ENCODE peak calls at places on chromosomes 2 and 18, in ten cellular contexts. One of them, this sample, is unnamed.

GRCh38 chr2:161063074-161063945 is 96.9 kb upstream of the TANK start:
- DNase-seq in astrocyte: peak; percentile 65
- DNase-seq in MM.1S: peak; percentile 71
- DNase-seq in neuronal stem cell: peak; percentile 71
- DNase-seq in colonic mucosa: peak; percentile 84
- DNase-seq in pancreas: peak; percentile 76
- DNase-seq in aorta: peak; percentile 76
- DNase-seq in lung: peak; percentile 80
- DNase-seq in psoas muscle: peak; percentile 68
- DNase-seq in lower lobe of right lung: peak; percentile 50
- DNase-seq in this sample: no peak

GRCh38 chr2:204437334-204437733 is 107.9 kb upstream of the PARD3B start:
- DNase-seq in astrocyte: no peak
- DNase-seq in MM.1S: no peak
- DNase-seq in neuronal stem cell: no peak
- DNase-seq in colonic mucosa: no peak
- DNase-seq in pancreas: no peak
- DNase-seq in aorta: no peak
- DNase-seq in lung: no peak
- DNase-seq in psoas muscle: no peak
- DNase-seq in lower lobe of right lung: no peak
- DNase-seq in this sample: no peak

GRCh38 chr2:48754874-48755273 is 650 bp downstream of the LHCGR start:
- DNase-seq in astrocyte: no peak
- DNase-seq in MM.1S: no peak
- DNase-seq in neuronal stem cell: no peak
- DNase-seq in colonic mucosa: no peak
- DNase-seq in pancreas: no peak
- DNase-seq in aorta: no peak
- DNase-seq in lung: no peak
- DNase-seq in psoas muscle: peak; percentile 10
- DNase-seq in lower lobe of right lung: no peak
- DNase-seq in this sample: no peak

GRCh38 chr2:218850796-218851195 is 8.8 kb upstream of the WNT6 start:
- DNase-seq in astrocyte: no peak
- DNase-seq in MM.1S: no peak
- DNase-seq in neuronal stem cell: no peak
- DNase-seq in colonic mucosa: no peak
- DNase-seq in pancreas: no peak
- DNase-seq in aorta: peak; percentile 21
- DNase-seq in lung: no peak
- DNase-seq in psoas muscle: no peak
- DNase-seq in lower lobe of right lung: no peak
- DNase-seq in this sample: no peak

GRCh38 chr2:160254363-160254762 is 54.3 kb upstream of the ITGB6 start:
- DNase-seq in astrocyte: no peak
- DNase-seq in MM.1S: no peak
- DNase-seq in neuronal stem cell: no peak
- DNase-seq in colonic mucosa: no peak
- DNase-seq in pancreas: no peak
- DNase-seq in aorta: no peak
- DNase-seq in lung: no peak
- DNase-seq in psoas muscle: no peak
- DNase-seq in lower lobe of right lung: no peak
- DNase-seq in this sample: no peak

GRCh38 chr2:170739048-170739447 is 23.9 kb downstream of the SP5 start:
- DNase-seq in astrocyte: peak; percentile 96
- DNase-seq in MM.1S: no peak
- DNase-seq in neuronal stem cell: no peak
- DNase-seq in colonic mucosa: no peak
- DNase-seq in pancreas: no peak
- DNase-seq in aorta: no peak
- DNase-seq in lung: no peak
- DNase-seq in psoas muscle: no peak
- DNase-seq in lower lobe of right lung: no peak
- DNase-seq in this sample: no peak

GRCh38 chr18:26473721-26474120 is 74.6 kb downstream of the KCTD1 start:
- DNase-seq in astrocyte: no peak
- DNase-seq in MM.1S: no peak
- DNase-seq in neuronal stem cell: no peak
- DNase-seq in colonic mucosa: no peak
- DNase-seq in pancreas: no peak
- DNase-seq in aorta: no peak
- DNase-seq in lung: no peak
- DNase-seq in psoas muscle: no peak
- DNase-seq in lower lobe of right lung: no peak
- DNase-seq in this sample: no peak

GRCh38 chr2:134413430-134413829 is 159.6 kb downstream of the MGAT5 start:
- DNase-seq in astrocyte: peak; percentile 47
- DNase-seq in MM.1S: no peak
- DNase-seq in neuronal stem cell: no peak
- DNase-seq in colonic mucosa: no peak
- DNase-seq in pancreas: no peak
- DNase-seq in aorta: no peak
- DNase-seq in lung: no peak
- DNase-seq in psoas muscle: no peak
- DNase-seq in lower lobe of right lung: no peak
- DNase-seq in this sample: no peak

GRCh38 chr2:189782221-189782671 is 1.9 kb downstream of the ORMDL1 start:
- DNase-seq in astrocyte: peak; percentile 14
- DNase-seq in MM.1S: no peak
- DNase-seq in neuronal stem cell: no peak
- DNase-seq in colonic mucosa: no peak
- DNase-seq in pancreas: no peak
- DNase-seq in aorta: no peak
- DNase-seq in lung: no peak
- DNase-seq in psoas muscle: no peak
- DNase-seq in lower lobe of right lung: no peak
- DNase-seq in this sample: no peak

GRCh38 chr2:20052872-20053281 is 1.4 kb upstream of the LAPTM4A start:
- DNase-seq in astrocyte: peak; percentile 80
- DNase-seq in MM.1S: no peak
- DNase-seq in neuronal stem cell: no peak
- DNase-seq in colonic mucosa: peak; percentile 85
- DNase-seq in pancreas: peak; percentile 53
- DNase-seq in aorta: peak; percentile 81
- DNase-seq in lung: peak; percentile 76
- DNase-seq in psoas muscle: peak; percentile 50
- DNase-seq in lower lobe of right lung: peak; percentile 86
- DNase-seq in this sample: peak; percentile 73

GRCh38 chr2:120419073-120419472 is 73.1 kb downstream of the INHBB start:
- DNase-seq in astrocyte: no peak
- DNase-seq in MM.1S: no peak
- DNase-seq in neuronal stem cell: no peak
- DNase-seq in colonic mucosa: no peak
- DNase-seq in pancreas: peak; percentile 60
- DNase-seq in aorta: peak; percentile 74
- DNase-seq in lung: no peak
- DNase-seq in psoas muscle: no peak
- DNase-seq in lower lobe of right lung: no peak
- DNase-seq in this sample: no peak

GRCh38 chr2:130845507-130846085 is 8.9 kb downstream of the ARHGEF4 start:
- DNase-seq in astrocyte: no peak
- DNase-seq in MM.1S: no peak
- DNase-seq in neuronal stem cell: no peak
- DNase-seq in colonic mucosa: no peak
- DNase-seq in pancreas: no peak
- DNase-seq in aorta: no peak
- DNase-seq in lung: no peak
- DNase-seq in psoas muscle: no peak
- DNase-seq in lower lobe of right lung: no peak
- DNase-seq in this sample: peak; percentile 22

GRCh38 chr2:8999047-8999446 is 4.4 kb downstream of the MBOAT2 start:
- DNase-seq in astrocyte: no peak
- DNase-seq in MM.1S: no peak
- DNase-seq in neuronal stem cell: no peak
- DNase-seq in colonic mucosa: no peak
- DNase-seq in pancreas: no peak
- DNase-seq in aorta: no peak
- DNase-seq in lung: no peak
- DNase-seq in psoas muscle: no peak
- DNase-seq in lower lobe of right lung: no peak
- DNase-seq in this sample: no peak

GRCh38 chr2:158297606-158298005 is 158.9 kb downstream of the CCDC148 start:
- DNase-seq in astrocyte: peak; percentile 12
- DNase-seq in MM.1S: no peak
- DNase-seq in neuronal stem cell: no peak
- DNase-seq in colonic mucosa: no peak
- DNase-seq in pancreas: no peak
- DNase-seq in aorta: no peak
- DNase-seq in lung: no peak
- DNase-seq in psoas muscle: no peak
- DNase-seq in lower lobe of right lung: no peak
- DNase-seq in this sample: no peak

GRCh38 chr2:239159476-239159911 is 241.3 kb downstream of the HDAC4 start:
- DNase-seq in astrocyte: no peak
- DNase-seq in MM.1S: no peak
- DNase-seq in neuronal stem cell: no peak
- DNase-seq in colonic mucosa: no peak
- DNase-seq in pancreas: no peak
- DNase-seq in aorta: peak; percentile 38
- DNase-seq in lung: no peak
- DNase-seq in psoas muscle: peak; percentile 11
- DNase-seq in lower lobe of right lung: no peak
- DNase-seq in this sample: peak; percentile 14

GRCh38 chr2:202261531-202261930 is 4.0 kb upstream of the NOP58 start:
- DNase-seq in astrocyte: peak; percentile 25
- DNase-seq in MM.1S: no peak
- DNase-seq in neuronal stem cell: no peak
- DNase-seq in colonic mucosa: no peak
- DNase-seq in pancreas: no peak
- DNase-seq in aorta: no peak
- DNase-seq in lung: no peak
- DNase-seq in psoas muscle: no peak
- DNase-seq in lower lobe of right lung: no peak
- DNase-seq in this sample: no peak

GRCh38 chr2:191012845-191013616 is 940 bp downstream of the STAT1 start:
- DNase-seq in astrocyte: peak; percentile 20
- DNase-seq in MM.1S: no peak
- DNase-seq in neuronal stem cell: no peak
- DNase-seq in colonic mucosa: no peak
- DNase-seq in pancreas: no peak
- DNase-seq in aorta: no peak
- DNase-seq in lung: no peak
- DNase-seq in psoas muscle: no peak
- DNase-seq in lower lobe of right lung: no peak
- DNase-seq in this sample: no peak

GRCh38 chr2:31693882-31694281 is 113.1 kb upstream of the SRD5A2 start:
- DNase-seq in astrocyte: peak; percentile 13
- DNase-seq in MM.1S: no peak
- DNase-seq in neuronal stem cell: no peak
- DNase-seq in colonic mucosa: no peak
- DNase-seq in pancreas: no peak
- DNase-seq in aorta: no peak
- DNase-seq in lung: no peak
- DNase-seq in psoas muscle: no peak
- DNase-seq in lower lobe of right lung: no peak
- DNase-seq in this sample: no peak
- H3K9me3 ChIP-seq in astrocyte: peaks cover 27% of the 10 kb centered on the region
- H3K9me3 ChIP-seq in MM.1S: no peaks in the 10 kb centered on the region
- H3K9me3 ChIP-seq in neuronal stem cell: peaks cover 35% of the 10 kb centered on the region
- H3K9me3 ChIP-seq in colonic mucosa: peaks cover 6% of the 10 kb centered on the region
- H3K9me3 ChIP-seq in pancreas: no peaks in the 10 kb centered on the region
- H3K9me3 ChIP-seq in aorta: peaks cover 26% of the 10 kb centered on the region
- H3K9me3 ChIP-seq in lung: peaks cover 32% of the 10 kb centered on the region
- H3K9me3 ChIP-seq in psoas muscle: peaks cover 34% of the 10 kb centered on the region
- H3K9me3 ChIP-seq in lower lobe of right lung: peaks cover 40% of the 10 kb centered on the region
- H3K9me3 ChIP-seq in this sample: peaks cover 79% of the 10 kb centered on the region

DNA sequence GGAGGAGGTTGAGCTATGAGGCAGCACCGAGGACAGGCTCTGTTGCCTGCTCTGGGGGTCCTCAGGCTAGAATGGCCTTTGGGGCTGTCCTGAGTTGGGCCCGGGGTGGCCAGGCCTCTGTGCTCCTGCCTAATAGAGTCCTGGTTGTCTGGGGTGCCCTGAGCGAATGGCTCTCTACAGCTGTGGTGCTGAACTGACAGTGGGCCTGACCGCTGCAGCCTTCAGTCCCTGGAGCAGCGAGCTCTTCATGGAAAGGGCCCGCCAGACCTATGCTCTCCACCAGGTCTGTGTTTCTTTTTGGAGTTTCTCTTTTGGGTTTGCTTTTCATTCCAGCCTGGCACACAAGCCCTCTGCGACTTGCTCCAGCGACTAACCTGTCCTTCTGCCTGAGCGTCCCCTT is 679.0 kb upstream of the RAB6C start:
- DNase-seq in astrocyte: no peak
- DNase-seq in MM.1S: no peak
- DNase-seq in neuronal stem cell: no peak
- DNase-seq in colonic mucosa: no peak
- DNase-seq in pancreas: no peak
- DNase-seq in aorta: peak; percentile 68
- DNase-seq in lung: no peak
- DNase-seq in psoas muscle: no peak
- DNase-seq in lower lobe of right lung: no peak
- DNase-seq in this sample: no peak
- H3K4me1 ChIP-seq in astrocyte: no peaks in the 10 kb centered on the region
- H3K4me1 ChIP-seq in MM.1S: no peaks in the 10 kb centered on the region
- H3K4me1 ChIP-seq in neuronal stem cell: no peaks in the 10 kb centered on the region
- H3K4me1 ChIP-seq in colonic mucosa: no peaks in the 10 kb centered on the region
- H3K4me1 ChIP-seq in pancreas: peaks cover 5% of the 10 kb centered on the region
- H3K4me1 ChIP-seq in aorta: peaks cover 7% of the 10 kb centered on the region
- H3K4me1 ChIP-seq in lung: no peaks in the 10 kb centered on the region
- H3K4me1 ChIP-seq in psoas muscle: peaks cover 16% of the 10 kb centered on the region
- H3K4me1 ChIP-seq in lower lobe of right lung: peaks cover 6% of the 10 kb centered on the region
- H3K4me1 ChIP-seq in this sample: no peaks in the 10 kb centered on the region

GRCh38 chr2:108395155-108395554 is 17.4 kb downstream of the SULT1C4 start:
- DNase-seq in astrocyte: no peak
- DNase-seq in MM.1S: no peak
- DNase-seq in neuronal stem cell: no peak
- DNase-seq in colonic mucosa: no peak
- DNase-seq in pancreas: no peak
- DNase-seq in aorta: no peak
- DNase-seq in lung: no peak
- DNase-seq in psoas muscle: no peak
- DNase-seq in lower lobe of right lung: no peak
- DNase-seq in this sample: no peak
- H3K9me3 ChIP-seq in astrocyte: peaks cover 22% of the 10 kb centered on the region
- H3K9me3 ChIP-seq in MM.1S: no peaks in the 10 kb centered on the region
- H3K9me3 ChIP-seq in neuronal stem cell: peaks cover 14% of the 10 kb centered on the region
- H3K9me3 ChIP-seq in colonic mucosa: no peaks in the 10 kb centered on the region
- H3K9me3 ChIP-seq in pancreas: no peaks in the 10 kb centered on the region
- H3K9me3 ChIP-seq in aorta: peaks cover 9% of the 10 kb centered on the region
- H3K9me3 ChIP-seq in lung: peaks cover 17% of the 10 kb centered on the region
- H3K9me3 ChIP-seq in psoas muscle: peaks cover 17% of the 10 kb centered on the region
- H3K9me3 ChIP-seq in lower lobe of right lung: peaks cover 40% of the 10 kb centered on the region
- H3K9me3 ChIP-seq in this sample: peaks cover 32% of the 10 kb centered on the region

DNA sequence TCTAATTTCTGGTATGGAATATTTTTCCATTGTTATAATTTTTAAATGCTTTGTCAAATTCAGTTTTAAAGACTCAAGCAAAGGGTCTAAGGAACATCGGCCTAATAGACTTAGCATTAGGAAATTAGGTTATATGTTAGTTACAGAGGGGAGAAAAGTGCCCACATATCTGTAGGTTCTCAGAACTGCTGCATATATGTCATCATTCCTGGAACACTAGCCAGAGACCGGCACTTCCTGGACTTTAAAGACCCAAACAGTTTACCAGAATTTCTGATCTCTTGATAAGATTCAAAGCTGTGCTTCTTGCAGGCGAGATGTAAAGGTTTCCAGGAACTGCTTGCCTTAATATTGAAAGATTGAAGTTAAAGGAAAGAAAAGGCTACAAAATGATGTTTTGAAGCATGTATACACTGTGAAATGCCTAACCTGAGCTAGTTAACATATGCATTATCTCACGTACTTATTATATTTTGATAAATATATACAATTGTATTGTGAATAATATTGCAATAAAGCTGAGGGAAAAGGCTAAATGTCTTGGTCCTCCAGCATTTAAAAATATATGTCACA is 993.6 kb downstream of the LRP1B start:
- DNase-seq in astrocyte: no peak
- DNase-seq in MM.1S: no peak
- DNase-seq in neuronal stem cell: no peak
- DNase-seq in colonic mucosa: no peak
- DNase-seq in pancreas: no peak
- DNase-seq in aorta: no peak
- DNase-seq in lung: no peak
- DNase-seq in psoas muscle: no peak
- DNase-seq in lower lobe of right lung: no peak
- DNase-seq in this sample: no peak
- H3K4me1 ChIP-seq in astrocyte: no peaks in the 10 kb centered on the region
- H3K4me1 ChIP-seq in MM.1S: no peaks in the 10 kb centered on the region
- H3K4me1 ChIP-seq in neuronal stem cell: no peaks in the 10 kb centered on the region
- H3K4me1 ChIP-seq in colonic mucosa: no peaks in the 10 kb centered on the region
- H3K4me1 ChIP-seq in pancreas: no peaks in the 10 kb centered on the region
- H3K4me1 ChIP-seq in aorta: no peaks in the 10 kb centered on the region
- H3K4me1 ChIP-seq in lung: no peaks in the 10 kb centered on the region
- H3K4me1 ChIP-seq in psoas muscle: no peaks in the 10 kb centered on the region
- H3K4me1 ChIP-seq in lower lobe of right lung: no peaks in the 10 kb centered on the region
- H3K4me1 ChIP-seq in this sample: no peaks in the 10 kb centered on the region